ENCODE peak calls at places on chromosomes 3 and 15, in five cellular contexts. One of them, this sample, is unnamed.

GRCh38 chr3:32420138-32420981 is 28.7 kb downstream of the CMTM7 start:
- DNase-seq in MM.1S: no peak
- DNase-seq in mesenchymal stem cell: no peak
- DNase-seq in fibroblast of lung: peak
- DNase-seq in H9: peak
- DNase-seq in this sample: peak

GRCh38 chr15:43525131-43525530 is 7.7 kb downstream of the MAP1A start:
- DNase-seq in mesenchymal stem cell: no peak
- DNase-seq in fibroblast of lung: no peak
- DNase-seq in MM.1S: no peak
- DNase-seq in H9: no peak
- DNase-seq in this sample: no peak

GRCh38 chr15:82788496-82788895 is 17.4 kb downstream of the FSD2 start:
- DNase-seq in H9: no peak
- DNase-seq in MM.1S: peak
- DNase-seq in fibroblast of lung: no peak
- DNase-seq in mesenchymal stem cell: no peak
- DNase-seq in this sample: no peak

GRCh38 chr3:52245322-52246263 is at the start of gene PPM1M:
- DNase-seq in H9: peak
- DNase-seq in fibroblast of lung: peak
- DNase-seq in mesenchymal stem cell: peak
- DNase-seq in MM.1S: peak
- DNase-seq in this sample: peak

GRCh38 chr15:82585072-82585471 is 44.8 kb upstream of the RPS17 start:
- DNase-seq in fibroblast of lung: peak
- DNase-seq in H9: no peak
- DNase-seq in mesenchymal stem cell: peak
- DNase-seq in MM.1S: no peak
- DNase-seq in this sample: no peak

GRCh38 chr3:124315215-124316033 is 323.5 kb upstream of the ROPN1 start:
- DNase-seq in H9: no peak
- DNase-seq in fibroblast of lung: peak
- DNase-seq in mesenchymal stem cell: peak
- DNase-seq in MM.1S: no peak
- DNase-seq in this sample: peak

GRCh38 chr15:73575636-73576247 is 57.4 kb downstream of the NPTN start:
- DNase-seq in fibroblast of lung: peak
- DNase-seq in H9: no peak
- DNase-seq in MM.1S: no peak
- DNase-seq in mesenchymal stem cell: no peak
- DNase-seq in this sample: no peak

GRCh38 chr3:157077565-157077991 is 82.4 kb downstream of the CCNL1 start:
- DNase-seq in H9: peak
- DNase-seq in MM.1S: peak
- DNase-seq in fibroblast of lung: peak
- DNase-seq in mesenchymal stem cell: peak
- DNase-seq in this sample: no peak

GRCh38 chr3:56145410-56145809 is 322.9 kb downstream of the ERC2 start:
- DNase-seq in mesenchymal stem cell: no peak
- DNase-seq in MM.1S: no peak
- DNase-seq in H9: no peak
- DNase-seq in fibroblast of lung: no peak
- DNase-seq in this sample: no peak

GRCh38 chr3:164940737-164941136 is 137.6 kb downstream of the SI start:
- DNase-seq in MM.1S: no peak
- DNase-seq in H9: no peak
- DNase-seq in fibroblast of lung: peak
- DNase-seq in mesenchymal stem cell: no peak
- DNase-seq in this sample: peak

GRCh38 chr3:11534783-11535081 is 109.0 kb downstream of the VGLL4 start:
- DNase-seq in MM.1S: no peak
- DNase-seq in fibroblast of lung: no peak
- DNase-seq in mesenchymal stem cell: no peak
- DNase-seq in H9: no peak
- DNase-seq in this sample: no peak

GRCh38 chr3:24521306-24522154 is 26.9 kb upstream of the THRB start:
- DNase-seq in fibroblast of lung: peak
- DNase-seq in mesenchymal stem cell: peak
- DNase-seq in H9: peak
- DNase-seq in MM.1S: peak
- DNase-seq in this sample: peak

GRCh38 chr15:41862515-41863116 is 24.0 kb downstream of the PLA2G4B start:
- DNase-seq in fibroblast of lung: no peak
- DNase-seq in MM.1S: no peak
- DNase-seq in H9: peak
- DNase-seq in mesenchymal stem cell: no peak
- DNase-seq in this sample: peak

GRCh38 chr3:46361408-46362283 is 7.7 kb downstream of the CCR2 start:
- DNase-seq in fibroblast of lung: no peak
- DNase-seq in H9: no peak
- DNase-seq in mesenchymal stem cell: peak
- DNase-seq in MM.1S: no peak
- DNase-seq in this sample: peak

GRCh38 chr3:39101022-39101689 is 6.3 kb downstream of the GORASP1 start:
- DNase-seq in fibroblast of lung: peak
- DNase-seq in H9: peak
- DNase-seq in mesenchymal stem cell: peak
- DNase-seq in MM.1S: peak
- DNase-seq in this sample: peak

GRCh38 chr3:20682573-20682972 is 496.6 kb upstream of the SGO1 start:
- DNase-seq in H9: no peak
- DNase-seq in mesenchymal stem cell: no peak
- DNase-seq in MM.1S: no peak
- DNase-seq in fibroblast of lung: peak
- DNase-seq in this sample: no peak

GRCh38 chr15:50260969-50261496 is 4.5 kb downstream of the HDC start:
- DNase-seq in fibroblast of lung: peak
- DNase-seq in H9: no peak
- DNase-seq in MM.1S: no peak
- DNase-seq in mesenchymal stem cell: no peak
- DNase-seq in this sample: no peak

GRCh38 chr15:37298271-37298670 is 197.9 kb upstream of the MEIS2 start:
- DNase-seq in fibroblast of lung: no peak
- DNase-seq in MM.1S: no peak
- DNase-seq in mesenchymal stem cell: no peak
- DNase-seq in H9: no peak
- DNase-seq in this sample: no peak

GRCh38 chr3:16606398-16606797 is 1.2 kb upstream of the DAZL start:
- DNase-seq in fibroblast of lung: peak
- DNase-seq in MM.1S: no peak
- DNase-seq in mesenchymal stem cell: no peak
- DNase-seq in H9: no peak
- DNase-seq in this sample: peak

GRCh38 chr3:158768361-158768787 is 33.5 kb upstream of the MFSD1 start:
- DNase-seq in H9: peak
- DNase-seq in fibroblast of lung: peak
- DNase-seq in MM.1S: no peak
- DNase-seq in mesenchymal stem cell: peak
- DNase-seq in this sample: peak

GRCh38 chr3:81684739-81685395 is 76.6 kb downstream of the GBE1 start:
- DNase-seq in H9: no peak
- DNase-seq in MM.1S: no peak
- DNase-seq in fibroblast of lung: peak
- DNase-seq in mesenchymal stem cell: peak
- DNase-seq in this sample: peak

GRCh38 chr3:12512534-12513101 is 28.3 kb downstream of the TSEN2 start:
- DNase-seq in mesenchymal stem cell: no peak
- DNase-seq in MM.1S: no peak
- DNase-seq in H9: no peak
- DNase-seq in fibroblast of lung: no peak
- DNase-seq in this sample: no peak

GRCh38 chr3:41103200-41103599 is 96.1 kb upstream of the CTNNB1 start:
- DNase-seq in mesenchymal stem cell: no peak
- DNase-seq in H9: no peak
- DNase-seq in MM.1S: no peak
- DNase-seq in fibroblast of lung: no peak
- DNase-seq in this sample: no peak

GRCh38 chr3:112382543-112383160 is 49.7 kb downstream of the CD200 start:
- DNase-seq in fibroblast of lung: peak
- DNase-seq in H9: no peak
- DNase-seq in MM.1S: no peak
- DNase-seq in mesenchymal stem cell: no peak
- DNase-seq in this sample: no peak
- H2AFZ ChIP-seq in fibroblast of lung: no peak
- H2AFZ ChIP-seq in H9: no peak
- H2AFZ ChIP-seq in MM.1S: no peak
- H2AFZ ChIP-seq in mesenchymal stem cell: no peak
- H2AFZ ChIP-seq in this sample: no peak

DNA sequence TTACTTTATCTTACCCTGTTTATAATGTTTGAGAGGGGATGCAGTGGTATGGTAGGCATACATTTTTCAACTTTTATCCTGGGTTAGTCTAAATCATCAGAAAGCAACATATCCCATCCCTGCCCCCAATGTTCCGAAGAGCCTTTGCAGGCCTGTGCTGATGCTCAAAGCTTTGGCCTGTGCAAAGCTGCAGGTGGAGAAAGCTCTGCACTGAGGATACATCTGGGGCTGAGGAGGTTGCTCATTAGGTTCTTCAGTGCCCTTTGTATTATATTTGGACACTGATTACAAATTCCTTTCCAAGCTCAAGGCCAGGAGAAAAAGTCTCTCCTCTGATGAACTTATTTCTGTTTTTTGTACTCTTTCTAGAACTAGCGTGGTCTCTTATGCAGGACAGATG is 325.4 kb upstream of the LRRFIP2 start:
- DNase-seq in MM.1S: no peak
- DNase-seq in fibroblast of lung: no peak
- DNase-seq in mesenchymal stem cell: no peak
- DNase-seq in H9: no peak
- DNase-seq in this sample: no peak
- H2AFZ ChIP-seq in MM.1S: no peak
- H2AFZ ChIP-seq in fibroblast of lung: no peak
- H2AFZ ChIP-seq in mesenchymal stem cell: no peak
- H2AFZ ChIP-seq in H9: no peak
- H2AFZ ChIP-seq in this sample: no peak

DNA sequence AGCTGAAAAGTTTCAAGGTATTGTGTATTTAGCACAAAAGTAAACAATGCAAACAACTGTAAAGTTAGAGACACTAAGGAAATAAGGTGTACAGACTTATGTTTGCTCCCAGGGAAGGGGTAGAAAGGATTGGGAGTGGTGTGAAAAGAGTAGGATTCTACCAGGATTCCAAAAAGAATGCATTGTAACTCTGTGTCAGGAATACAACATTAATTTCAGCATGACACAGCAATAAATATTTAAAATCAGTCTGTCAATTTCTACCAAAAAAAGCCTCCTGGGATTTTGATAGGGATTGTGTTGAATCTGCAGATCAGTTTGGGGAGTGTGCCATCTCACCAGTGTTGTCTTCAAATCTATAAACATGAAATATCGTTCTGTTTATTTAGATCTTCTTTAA is 73.4 kb downstream of the LRRC28 start:
- DNase-seq in MM.1S: no peak
- DNase-seq in fibroblast of lung: no peak
- DNase-seq in H9: no peak
- DNase-seq in mesenchymal stem cell: no peak
- DNase-seq in this sample: no peak
- H2AFZ ChIP-seq in MM.1S: peak
- H2AFZ ChIP-seq in fibroblast of lung: no peak
- H2AFZ ChIP-seq in H9: no peak
- H2AFZ ChIP-seq in mesenchymal stem cell: no peak
- H2AFZ ChIP-seq in this sample: peak

DNA sequence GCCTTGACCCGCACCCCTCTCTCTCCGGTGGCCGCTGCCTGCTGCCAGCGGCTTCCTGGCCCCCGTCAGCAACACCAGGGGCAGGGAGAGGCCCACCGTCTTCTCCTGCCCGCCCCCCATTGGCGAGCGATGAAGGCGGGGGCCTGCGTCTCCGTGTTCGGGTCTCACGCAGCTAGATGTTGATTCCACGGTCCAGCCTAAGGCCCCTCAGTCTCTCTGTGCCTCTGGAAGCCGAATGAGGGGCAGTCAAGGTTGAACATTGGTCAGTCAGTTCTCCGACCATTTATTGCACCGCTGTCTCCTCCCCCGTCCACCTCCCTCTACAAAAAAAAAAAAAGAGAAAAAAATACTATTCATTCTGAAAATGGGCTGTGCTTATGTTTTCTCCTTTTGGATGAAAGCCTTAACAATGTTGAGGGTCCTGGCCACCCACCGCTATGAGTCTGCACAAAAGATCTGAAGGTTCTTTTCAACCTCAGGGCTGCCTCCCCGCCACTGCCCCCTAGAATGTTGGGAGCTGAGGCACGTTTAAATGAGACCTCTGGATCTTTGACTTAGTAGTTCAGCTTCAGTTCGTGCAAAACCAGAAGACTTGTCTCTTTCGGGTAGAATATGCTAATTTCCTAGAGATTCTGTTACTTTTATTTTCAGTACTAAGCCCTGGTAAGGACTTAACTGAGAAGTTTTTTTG is 724 bp downstream of the IREB2 start:
- DNase-seq in fibroblast of lung: peak
- DNase-seq in MM.1S: peak
- DNase-seq in mesenchymal stem cell: peak
- DNase-seq in H9: no peak
- DNase-seq in this sample: no peak
- H2AFZ ChIP-seq in fibroblast of lung: peak
- H2AFZ ChIP-seq in MM.1S: peak
- H2AFZ ChIP-seq in mesenchymal stem cell: peak
- H2AFZ ChIP-seq in H9: no peak
- H2AFZ ChIP-seq in this sample: peak

GRCh38 chr3:120820748-120821147 is 78.2 kb downstream of the GTF2E1 start:
- DNase-seq in MM.1S: no peak
- DNase-seq in mesenchymal stem cell: no peak
- DNase-seq in fibroblast of lung: no peak
- DNase-seq in H9: no peak
- DNase-seq in this sample: no peak

GRCh38 chr3:120821426-120821825 is 78.9 kb downstream of the GTF2E1 start:
- DNase-seq in MM.1S: no peak
- DNase-seq in fibroblast of lung: peak
- DNase-seq in mesenchymal stem cell: no peak
- DNase-seq in H9: no peak
- DNase-seq in this sample: peak

DNA sequence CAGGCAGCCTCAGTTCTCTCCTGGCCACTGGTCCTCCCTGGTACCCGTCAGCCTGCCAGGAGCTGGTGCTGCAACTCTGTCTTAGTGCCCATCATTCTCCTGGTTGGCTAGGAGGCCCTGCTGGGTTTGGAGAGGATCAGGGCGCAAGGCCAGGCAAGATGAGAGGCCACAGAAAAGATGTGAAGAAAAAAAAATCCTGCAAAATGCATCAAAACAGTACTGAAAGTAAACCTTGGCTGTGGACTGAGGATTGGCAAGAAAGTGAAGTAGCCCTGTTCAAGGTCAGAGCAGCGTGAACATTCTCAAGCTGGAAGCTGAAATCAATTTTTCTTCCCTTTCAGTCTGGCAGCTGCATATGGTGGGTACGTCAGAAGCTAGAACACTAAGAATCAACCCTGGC is 74.2 kb downstream of the GTF2E1 start:
- DNase-seq in mesenchymal stem cell: no peak
- DNase-seq in fibroblast of lung: peak
- DNase-seq in MM.1S: no peak
- DNase-seq in H9: no peak
- DNase-seq in this sample: no peak
- H2AFZ ChIP-seq in mesenchymal stem cell: no peak
- H2AFZ ChIP-seq in fibroblast of lung: no peak
- H2AFZ ChIP-seq in MM.1S: no peak
- H2AFZ ChIP-seq in H9: no peak
- H2AFZ ChIP-seq in this sample: no peak

GRCh38 chr3:172929451-172929850 is 178.9 kb downstream of the ECT2 start:
- DNase-seq in H9: no peak
- DNase-seq in fibroblast of lung: no peak
- DNase-seq in MM.1S: no peak
- DNase-seq in mesenchymal stem cell: no peak
- DNase-seq in this sample: no peak
- H2AFZ ChIP-seq in H9: no peak
- H2AFZ ChIP-seq in fibroblast of lung: no peak
- H2AFZ ChIP-seq in MM.1S: no peak
- H2AFZ ChIP-seq in mesenchymal stem cell: no peak
- H2AFZ ChIP-seq in this sample: no peak